ENCODE peak calls at places on chromosomes 13 and 19, in eight cellular contexts. L is PC-9, R is psoas muscle, J is mammary epithelial cell, Q is WERI-Rb-1, M is left lung, Y is HCT116, F is Caco-2. I is an unnamed sample.

GRCh38 chr19:4582112-4582553 is 22.6 kb upstream of the SEMA6B start:
- DNase-seq in Y (no peak), R (no peak), L (no peak), F (no peak), J (peak; percentile 18), M (no peak), Q (no peak), I (no peak)

GRCh38 chr13:49457221-49457620 is 13.1 kb downstream of the SETDB2 start:
- DNase-seq in J (no peak), M (no peak), R (no peak), Y (no peak), F (no peak), L (no peak), Q (no peak), I (no peak)

GRCh38 chr13:29458419-29458818 is 137.1 kb downstream of the SLC7A1 start:
- DNase-seq in F (no peak), M (no peak), J (peak; percentile 41), R (no peak), Y (no peak), L (no peak), Q (no peak), I (no peak)

GRCh38 chr19:10284641-10285278 is 2.0 kb upstream of the ICAM4 start:
- DNase-seq in J (no peak), Q (no peak), M (no peak), Y (no peak), L (no peak), R (no peak), F (no peak), I (peak; percentile 7)

GRCh38 chr19:4449826-4450075 is 7.8 kb downstream of the UBXN6 start:
- DNase-seq in J (no peak), R (no peak), Q (no peak), M (no peak), L (no peak), Y (no peak), F (no peak), I (no peak)

GRCh38 chr19:7926021-7926726 is at the start of gene CTXN1:
- DNase-seq in L (no peak), R (peak; percentile 71), F (peak; percentile 69), M (peak; percentile 64), J (no peak), Y (no peak), Q (peak; percentile 77), I (peak; percentile 99)

GRCh38 chr13:27117158-27117557 is 54.5 kb downstream of the USP12 start:
- DNase-seq in Y (no peak), L (no peak), J (no peak), F (no peak), R (no peak), M (no peak), Q (no peak), I (no peak)

GRCh38 chr19:7670150-7670784 is 1.4 kb downstream of the RETN start:
- DNase-seq in R (no peak), L (no peak), Q (no peak), F (no peak), Y (no peak), M (peak; percentile 67), J (no peak), I (peak; percentile 80)

GRCh38 chr13:50592412-50593145 is 250.9 kb downstream of the DLEU7 start:
- DNase-seq in F (no peak), Y (no peak), J (peak; percentile 82), R (no peak), Q (no peak), L (peak; percentile 64), M (no peak), I (no peak)

GRCh38 chr19:55667511-55667910 is 7.5 kb upstream of the EPN1 start:
- DNase-seq in L (no peak), Y (no peak), Q (no peak), J (no peak), F (no peak), M (no peak), R (no peak), I (no peak)

GRCh38 chr19:55667958-55668357 is 7.1 kb upstream of the EPN1 start:
- DNase-seq in R (no peak), F (peak; percentile 93), Y (no peak), J (no peak), M (no peak), Q (no peak), L (peak; percentile 85), I (no peak)

GRCh38 chr19:55669418-55670279 is 5.4 kb upstream of the EPN1 start:
- DNase-seq in Q (no peak), M (no peak), F (no peak), J (no peak), R (no peak), L (no peak), Y (no peak), I (no peak)

GRCh38 chr19:55670280-55671053 is 4.6 kb upstream of the EPN1 start:
- DNase-seq in L (peak; percentile 66), Q (no peak), J (no peak), Y (no peak), M (peak; percentile 64), R (no peak), F (peak; percentile 68), I (peak; percentile 80)

DNA sequence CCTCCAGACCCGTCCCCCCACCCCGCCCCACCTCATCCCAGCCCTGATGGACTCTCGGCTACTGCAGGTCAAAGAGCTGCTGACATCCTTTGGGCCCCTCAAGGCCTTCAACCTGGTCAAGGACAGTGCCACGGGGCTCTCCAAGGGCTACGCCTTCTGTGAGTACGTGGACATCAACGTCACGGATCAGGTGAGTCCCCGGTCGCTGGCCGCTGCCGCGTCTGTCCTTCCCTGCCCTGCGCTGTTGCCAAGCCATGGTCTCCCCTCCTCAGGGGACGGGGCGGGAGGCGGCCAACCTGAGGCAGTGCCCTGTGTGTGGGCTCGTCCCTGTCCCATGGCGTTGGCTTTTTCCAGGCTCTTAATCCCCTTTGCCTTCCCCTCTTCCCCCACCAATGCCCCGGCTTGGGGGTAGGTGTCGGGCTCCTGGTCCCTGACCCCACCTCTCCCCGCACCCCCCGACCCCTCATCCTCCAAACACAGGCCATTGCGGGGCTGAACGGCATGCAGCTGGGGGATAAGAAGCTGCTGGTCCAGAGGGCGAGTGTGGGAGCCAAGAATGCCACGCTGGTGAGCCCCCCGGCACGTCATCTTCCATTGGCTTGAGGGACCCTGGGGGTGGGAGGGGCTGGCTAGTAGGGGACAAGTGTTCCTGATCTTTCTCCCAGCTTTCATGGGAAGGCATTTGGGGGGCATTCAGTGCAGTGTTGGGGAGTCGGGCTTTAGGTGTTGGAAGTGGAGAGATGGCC is 6.2 kb upstream of the EPN1 start:
- DNase-seq in L (no peak), J (no peak), R (no peak), M (no peak), Y (no peak), F (no peak), Q (no peak), I (no peak)
- H3K36me3 ChIP-seq in L (peaks cover 48% of the 10 kb centered on the region), J (peaks cover 19% of the 10 kb centered on the region), R (peaks cover 85% of the 10 kb centered on the region), M (peaks cover 4% of the 10 kb centered on the region), Y (peaks cover 37% of the 10 kb centered on the region), F (peaks cover 27% of the 10 kb centered on the region), Q (peaks cover 82% of the 10 kb centered on the region), I (peaks cover 44% of the 10 kb centered on the region)

GRCh38 chr19:18306209-18306902 is 16.5 kb downstream of the LSM4 start:
- DNase-seq in F (no peak), Q (no peak), J (no peak), Y (no peak), R (no peak), L (no peak), M (no peak), I (peak; percentile 43)
- H3K36me3 ChIP-seq in F (no peaks in the 10 kb centered on the region), Q (peaks cover 55% of the 10 kb centered on the region), J (peaks cover 3% of the 10 kb centered on the region), Y (peaks cover 10% of the 10 kb centered on the region), R (peaks cover 30% of the 10 kb centered on the region), L (peaks cover 3% of the 10 kb centered on the region), M (no peaks in the 10 kb centered on the region), I (peaks cover 12% of the 10 kb centered on the region)

GRCh38 chr13:113528798-113529180 is 38.3 kb upstream of the DCUN1D2 start:
- DNase-seq in L (no peak), M (no peak), F (no peak), J (no peak), R (no peak), Q (peak; percentile 7), Y (no peak), I (no peak)

GRCh38 chr13:113531041-113531873 is 40.7 kb upstream of the DCUN1D2 start:
- DNase-seq in R (no peak), Q (no peak), J (no peak), F (peak; percentile 26), M (no peak), Y (no peak), L (no peak), I (peak; percentile 24)

GRCh38 chr13:113527272-113527958 is 36.9 kb upstream of the DCUN1D2 start:
- DNase-seq in J (no peak), Y (no peak), R (no peak), M (no peak), L (no peak), Q (peak; percentile 7), F (no peak), I (no peak)

GRCh38 chr13:113526466-113527220 is 36.1 kb upstream of the DCUN1D2 start:
- DNase-seq in F (no peak), J (no peak), L (no peak), Y (no peak), Q (peak; percentile 2), R (no peak), M (peak; percentile 58), I (no peak)

DNA sequence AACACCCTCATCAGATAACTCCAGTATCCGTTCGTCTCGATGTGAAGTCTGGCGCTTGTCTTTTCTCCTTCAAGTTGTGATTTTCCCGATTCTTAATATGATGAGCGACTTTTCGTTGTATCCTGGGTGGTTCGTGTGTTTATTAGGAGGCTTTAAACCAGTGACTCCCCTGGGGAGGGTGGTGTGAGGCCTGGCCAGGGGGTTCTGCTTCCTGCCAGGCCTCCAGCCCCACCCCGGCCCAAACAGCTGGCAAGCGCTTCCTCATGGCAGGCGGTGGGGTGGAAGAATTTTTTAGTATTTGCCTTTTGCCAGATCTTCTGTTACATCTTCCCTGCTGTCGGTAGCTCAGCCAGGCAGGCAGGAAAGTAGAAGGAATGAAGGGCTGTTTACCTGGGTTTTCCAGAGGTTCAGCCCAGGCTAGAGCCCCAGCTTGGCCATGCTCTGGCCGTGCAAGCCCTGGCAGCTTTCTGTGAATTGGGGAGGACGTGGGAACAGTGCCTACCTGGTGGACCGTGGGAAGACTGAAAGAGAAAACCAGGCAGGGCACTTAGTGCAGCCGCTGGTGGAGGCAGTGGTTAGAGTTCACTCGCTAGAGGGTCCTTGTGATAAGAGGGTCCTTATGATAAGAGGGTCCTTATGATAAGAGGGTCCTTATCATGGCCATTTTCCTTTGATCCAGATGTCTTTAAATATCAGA is 37.7 kb upstream of the DCUN1D2 start:
- DNase-seq in J (no peak), R (no peak), L (no peak), Y (no peak), M (no peak), F (no peak), Q (peak; percentile 4), I (no peak)
- H3K36me3 ChIP-seq in J (peaks cover 9% of the 10 kb centered on the region), R (peaks cover 69% of the 10 kb centered on the region), L (peaks cover 19% of the 10 kb centered on the region), Y (peaks cover 19% of the 10 kb centered on the region), M (no peaks in the 10 kb centered on the region), F (peaks cover 4% of the 10 kb centered on the region), Q (peaks cover 70% of the 10 kb centered on the region), I (peaks cover 8% of the 10 kb centered on the region)

DNA sequence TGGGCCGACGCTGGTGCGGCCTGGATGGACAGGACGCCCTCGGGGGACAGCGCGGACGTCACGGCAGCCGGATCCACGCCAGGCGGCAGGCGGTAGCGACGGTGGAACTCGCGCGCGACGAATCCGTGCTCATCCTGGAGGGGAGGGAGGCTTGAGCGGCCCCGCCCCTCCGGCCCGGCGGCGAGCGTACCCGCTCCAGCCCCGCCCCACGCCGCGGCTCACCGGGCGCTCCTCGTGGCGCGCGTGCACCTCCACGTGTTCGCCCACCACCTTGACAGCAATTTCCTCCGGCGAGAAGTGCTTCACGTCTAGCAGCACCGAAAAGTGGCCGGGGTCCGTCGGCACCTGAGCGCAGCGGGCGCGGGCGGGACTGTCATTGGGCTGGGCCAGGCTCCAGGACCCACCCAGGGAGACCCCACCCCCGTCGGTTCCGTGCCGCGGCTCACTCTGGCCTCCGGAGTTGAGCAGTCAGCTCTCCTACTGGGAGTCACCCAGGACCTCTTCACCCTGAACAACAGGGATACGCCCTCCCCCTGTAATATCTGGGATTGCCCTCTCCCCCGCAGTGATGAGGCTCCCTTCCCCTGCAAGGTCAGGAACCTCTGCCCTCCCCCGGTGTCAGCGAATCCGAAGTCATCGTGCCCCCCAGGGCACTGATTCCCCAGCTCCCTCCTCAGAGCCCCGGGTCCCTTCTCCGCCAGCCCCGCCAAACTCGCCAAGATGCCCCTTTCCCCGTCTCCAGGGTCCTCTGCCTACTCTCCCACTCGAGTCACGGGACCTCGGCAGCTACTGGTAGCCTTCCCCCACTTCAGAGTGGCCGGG is 1.1 kb downstream of the HSPB6 start:
- DNase-seq in M (no peak), R (peak; percentile 94), Y (no peak), F (no peak), J (no peak), L (no peak), Q (no peak), I (peak; percentile 81)
- H3K36me3 ChIP-seq in M (no peaks in the 10 kb centered on the region), R (peaks cover 27% of the 10 kb centered on the region), Y (no peaks in the 10 kb centered on the region), F (no peaks in the 10 kb centered on the region), J (no peaks in the 10 kb centered on the region), L (no peaks in the 10 kb centered on the region), Q (peaks cover 39% of the 10 kb centered on the region), I (no peaks in the 10 kb centered on the region)